ENCODE peak calls at places on chromosome 9, in five cellular contexts. One of them, this sample, is unnamed. For H3K36me3, the result is how much of the 10 kb centered on the place peaks cover.

GRCh38 chr9:96020822-96021615 is 145.5 kb downstream of the ERCC6L2 start:
- DNase-seq in adrenal gland: peak
- DNase-seq in left ventricle myocardium inferior: no peak
- DNase-seq in fibroblast of lung: no peak
- DNase-seq in hepatocyte: peak
- DNase-seq in this sample: no peak

GRCh38 chr9:27094640-27095039 is 14.4 kb upstream of the TEK start:
- DNase-seq in hepatocyte: no peak
- DNase-seq in fibroblast of lung: peak
- DNase-seq in adrenal gland: no peak
- DNase-seq in left ventricle myocardium inferior: no peak
- DNase-seq in this sample: peak

GRCh38 chr9:92439921-92440750 is 15.9 kb upstream of the OMD start:
- DNase-seq in hepatocyte: no peak
- DNase-seq in adrenal gland: no peak
- DNase-seq in left ventricle myocardium inferior: no peak
- DNase-seq in fibroblast of lung: peak
- DNase-seq in this sample: peak

GRCh38 chr9:130387398-130387797 is 57.4 kb upstream of the ASS1 start:
- DNase-seq in hepatocyte: no peak
- DNase-seq in left ventricle myocardium inferior: no peak
- DNase-seq in adrenal gland: no peak
- DNase-seq in fibroblast of lung: no peak
- DNase-seq in this sample: no peak

GRCh38 chr9:27629425-27629824 is 56.1 kb upstream of the C9orf72 start:
- DNase-seq in left ventricle myocardium inferior: no peak
- DNase-seq in hepatocyte: no peak
- DNase-seq in adrenal gland: no peak
- DNase-seq in fibroblast of lung: no peak
- DNase-seq in this sample: no peak

GRCh38 chr9:101477736-101478135 is 42.2 kb upstream of the ALDOB start:
- DNase-seq in hepatocyte: no peak
- DNase-seq in left ventricle myocardium inferior: no peak
- DNase-seq in fibroblast of lung: no peak
- DNase-seq in adrenal gland: peak
- DNase-seq in this sample: peak

GRCh38 chr9:95316794-95317118 is 753 bp downstream of the FANCC start:
- DNase-seq in fibroblast of lung: peak
- DNase-seq in hepatocyte: peak
- DNase-seq in left ventricle myocardium inferior: peak
- DNase-seq in adrenal gland: peak
- DNase-seq in this sample: peak

GRCh38 chr9:97385626-97386264 is 26.2 kb upstream of the TDRD7 start:
- DNase-seq in fibroblast of lung: no peak
- DNase-seq in hepatocyte: no peak
- DNase-seq in adrenal gland: no peak
- DNase-seq in left ventricle myocardium inferior: no peak
- DNase-seq in this sample: no peak

GRCh38 chr9:12162101-12162500 is 531.1 kb upstream of the TYRP1 start:
- DNase-seq in fibroblast of lung: no peak
- DNase-seq in adrenal gland: no peak
- DNase-seq in hepatocyte: no peak
- DNase-seq in left ventricle myocardium inferior: no peak
- DNase-seq in this sample: no peak

GRCh38 chr9:135032868-135033460 is 54.5 kb upstream of the OLFM1 start:
- DNase-seq in fibroblast of lung: no peak
- DNase-seq in left ventricle myocardium inferior: no peak
- DNase-seq in adrenal gland: no peak
- DNase-seq in hepatocyte: no peak
- DNase-seq in this sample: no peak

GRCh38 chr9:35756743-35757526 is 2.9 kb upstream of the MSMP start:
- DNase-seq in left ventricle myocardium inferior: peak
- DNase-seq in fibroblast of lung: no peak
- DNase-seq in hepatocyte: peak
- DNase-seq in adrenal gland: peak
- DNase-seq in this sample: no peak

GRCh38 chr9:36597412-36598178 is 24.9 kb downstream of the MELK start:
- DNase-seq in adrenal gland: peak
- DNase-seq in hepatocyte: peak
- DNase-seq in fibroblast of lung: peak
- DNase-seq in left ventricle myocardium inferior: no peak
- DNase-seq in this sample: peak

GRCh38 chr9:92026206-92027002 is 76.4 kb upstream of the ROR2 start:
- DNase-seq in fibroblast of lung: no peak
- DNase-seq in left ventricle myocardium inferior: no peak
- DNase-seq in adrenal gland: no peak
- DNase-seq in hepatocyte: no peak
- DNase-seq in this sample: no peak

GRCh38 chr9:131495726-131496292 is 6.9 kb upstream of the POMT1 start:
- DNase-seq in adrenal gland: no peak
- DNase-seq in hepatocyte: no peak
- DNase-seq in fibroblast of lung: no peak
- DNase-seq in left ventricle myocardium inferior: no peak
- DNase-seq in this sample: no peak

GRCh38 chr9:127505396-127506116 is 54.2 kb downstream of the LRSAM1 start:
- DNase-seq in fibroblast of lung: peak
- DNase-seq in left ventricle myocardium inferior: no peak
- DNase-seq in adrenal gland: peak
- DNase-seq in hepatocyte: peak
- DNase-seq in this sample: no peak

GRCh38 chr9:16048129-16048528 is 495.3 kb downstream of the CCDC171 start:
- DNase-seq in left ventricle myocardium inferior: no peak
- DNase-seq in fibroblast of lung: no peak
- DNase-seq in hepatocyte: no peak
- DNase-seq in adrenal gland: no peak
- DNase-seq in this sample: no peak

GRCh38 chr9:130444565-130445221 is at the start of gene ASS1:
- DNase-seq in hepatocyte: peak
- DNase-seq in fibroblast of lung: peak
- DNase-seq in adrenal gland: peak
- DNase-seq in left ventricle myocardium inferior: peak
- DNase-seq in this sample: no peak

GRCh38 chr9:126703330-126704156 is 89.8 kb downstream of the LMX1B start:
- DNase-seq in left ventricle myocardium inferior: no peak
- DNase-seq in fibroblast of lung: no peak
- DNase-seq in hepatocyte: peak
- DNase-seq in adrenal gland: no peak
- DNase-seq in this sample: no peak

GRCh38 chr9:122821278-122821952 is 7.0 kb downstream of the PDCL start:
- DNase-seq in left ventricle myocardium inferior: peak
- DNase-seq in fibroblast of lung: peak
- DNase-seq in adrenal gland: peak
- DNase-seq in hepatocyte: no peak
- DNase-seq in this sample: no peak

GRCh38 chr9:137619240-137620090 is 660 bp downstream of the EHMT1 start:
- DNase-seq in adrenal gland: peak
- DNase-seq in hepatocyte: peak
- DNase-seq in left ventricle myocardium inferior: peak
- DNase-seq in fibroblast of lung: peak
- DNase-seq in this sample: no peak

GRCh38 chr9:135342206-135343130 is 137.1 kb upstream of the PPP1R26 start:
- DNase-seq in adrenal gland: no peak
- DNase-seq in hepatocyte: no peak
- DNase-seq in left ventricle myocardium inferior: no peak
- DNase-seq in fibroblast of lung: no peak
- DNase-seq in this sample: no peak

GRCh38 chr9:132190966-132191365 is 29.1 kb downstream of the NTNG2 start:
- DNase-seq in adrenal gland: no peak
- DNase-seq in left ventricle myocardium inferior: no peak
- DNase-seq in fibroblast of lung: no peak
- DNase-seq in hepatocyte: no peak
- DNase-seq in this sample: no peak

GRCh38 chr9:110752766-110753165 is 84.2 kb downstream of the MUSK start:
- DNase-seq in fibroblast of lung: peak
- DNase-seq in hepatocyte: no peak
- DNase-seq in left ventricle myocardium inferior: no peak
- DNase-seq in adrenal gland: no peak
- DNase-seq in this sample: peak

GRCh38 chr9:136901516-136902258 is 15.4 kb downstream of the TRAF2 start:
- DNase-seq in left ventricle myocardium inferior: no peak
- DNase-seq in fibroblast of lung: no peak
- DNase-seq in adrenal gland: no peak
- DNase-seq in hepatocyte: peak
- DNase-seq in this sample: peak

GRCh38 chr9:127568971-127569818 is 42.9 kb upstream of the STXBP1 start:
- DNase-seq in left ventricle myocardium inferior: peak
- DNase-seq in adrenal gland: peak
- DNase-seq in fibroblast of lung: peak
- DNase-seq in hepatocyte: peak
- DNase-seq in this sample: peak

GRCh38 chr9:75064307-75065025 is 23.5 kb downstream of the NMRK1 start:
- DNase-seq in left ventricle myocardium inferior: no peak
- DNase-seq in adrenal gland: no peak
- DNase-seq in hepatocyte: no peak
- DNase-seq in fibroblast of lung: peak
- DNase-seq in this sample: peak

GRCh38 chr9:8916771-8917170 is 1117.2 kb upstream of the DMAC1 start:
- DNase-seq in adrenal gland: no peak
- DNase-seq in left ventricle myocardium inferior: no peak
- DNase-seq in fibroblast of lung: peak
- DNase-seq in hepatocyte: no peak
- DNase-seq in this sample: no peak

GRCh38 chr9:133505186-133505830 is 19.5 kb downstream of the MYMK start:
- DNase-seq in left ventricle myocardium inferior: no peak
- DNase-seq in hepatocyte: no peak
- DNase-seq in fibroblast of lung: no peak
- DNase-seq in adrenal gland: no peak
- DNase-seq in this sample: no peak

GRCh38 chr9:27365977-27366376 is 69.0 kb upstream of the EQTN start:
- DNase-seq in adrenal gland: no peak
- DNase-seq in fibroblast of lung: no peak
- DNase-seq in hepatocyte: no peak
- DNase-seq in left ventricle myocardium inferior: no peak
- DNase-seq in this sample: no peak

DNA sequence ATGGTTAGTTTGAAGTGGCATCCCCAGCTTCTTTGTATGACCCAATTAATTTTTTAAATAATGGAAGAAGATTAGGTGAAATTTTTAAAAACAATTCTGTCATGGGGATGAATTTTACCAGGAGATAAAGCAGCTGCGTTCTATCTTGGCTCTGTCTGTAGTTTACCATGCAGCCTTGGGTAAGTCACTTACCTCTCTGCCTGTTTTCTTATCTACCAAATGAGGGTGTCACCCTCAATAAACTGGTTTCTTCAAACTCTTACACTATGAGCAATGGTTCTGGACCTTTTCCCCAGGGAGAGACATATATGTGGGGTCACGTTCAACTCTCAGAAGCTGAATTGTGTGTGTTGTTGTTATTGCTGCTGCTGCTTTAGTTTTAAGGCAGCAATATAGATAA is 71.7 kb downstream of the TEX10 start:
- DNase-seq in fibroblast of lung: no peak
- DNase-seq in hepatocyte: no peak
- DNase-seq in left ventricle myocardium inferior: no peak
- DNase-seq in adrenal gland: no peak
- DNase-seq in this sample: no peak
- H3K36me3 ChIP-seq in fibroblast of lung: under half
- H3K36me3 ChIP-seq in hepatocyte: under half
- H3K36me3 ChIP-seq in left ventricle myocardium inferior: half or more
- H3K36me3 ChIP-seq in adrenal gland: under half
- H3K36me3 ChIP-seq in this sample: under half

DNA sequence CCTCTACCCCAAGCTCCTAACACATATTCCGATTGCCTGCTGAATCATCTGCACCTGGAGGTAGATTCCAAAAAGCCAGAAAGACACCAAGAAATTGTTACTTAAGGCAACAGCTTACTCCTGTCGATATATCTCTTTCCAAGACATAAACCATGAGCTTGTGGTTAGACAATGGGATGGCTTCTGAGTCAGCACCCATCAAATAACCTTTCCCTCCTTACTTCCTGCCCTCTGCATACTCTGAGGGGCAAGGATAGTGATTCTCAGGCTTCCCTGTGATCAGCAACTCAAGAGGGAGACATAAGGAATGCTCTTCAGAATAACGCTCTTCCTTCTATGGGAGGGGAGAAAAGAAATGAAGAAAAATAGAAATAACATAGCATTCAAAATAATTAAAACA is 70.9 kb downstream of the TMEM215 start:
- DNase-seq in adrenal gland: no peak
- DNase-seq in fibroblast of lung: no peak
- DNase-seq in hepatocyte: no peak
- DNase-seq in left ventricle myocardium inferior: no peak
- DNase-seq in this sample: no peak
- TF ChIP-seq CTCF in adrenal gland: no peak
- TF ChIP-seq CTCF in fibroblast of lung: no peak
- TF ChIP-seq CTCF in hepatocyte: no peak
- TF ChIP-seq CTCF in left ventricle myocardium inferior: no peak
- TF ChIP-seq CTCF in this sample: no peak

GRCh38 chr9:107269254-107269653 is 13.8 kb upstream of the RAD23B start:
- DNase-seq in hepatocyte: no peak
- DNase-seq in adrenal gland: no peak
- DNase-seq in fibroblast of lung: no peak
- DNase-seq in left ventricle myocardium inferior: no peak
- DNase-seq in this sample: no peak
- H3K4me3 ChIP-seq in hepatocyte: no peak
- H3K4me3 ChIP-seq in adrenal gland: no peak
- H3K4me3 ChIP-seq in fibroblast of lung: no peak
- H3K4me3 ChIP-seq in left ventricle myocardium inferior: no peak
- H3K4me3 ChIP-seq in this sample: no peak

GRCh38 chr9:84271004-84271886 is 69.3 kb downstream of the SLC28A3 start:
- DNase-seq in adrenal gland: peak
- DNase-seq in hepatocyte: peak
- DNase-seq in fibroblast of lung: peak
- DNase-seq in left ventricle myocardium inferior: peak
- DNase-seq in this sample: peak

GRCh38 chr9:84271887-84272556 is 68.5 kb downstream of the SLC28A3 start:
- DNase-seq in hepatocyte: no peak
- DNase-seq in fibroblast of lung: peak
- DNase-seq in adrenal gland: no peak
- DNase-seq in left ventricle myocardium inferior: no peak
- DNase-seq in this sample: no peak

GRCh38 chr9:84278131-84278530 is 62.4 kb downstream of the SLC28A3 start:
- DNase-seq in hepatocyte: no peak
- DNase-seq in left ventricle myocardium inferior: no peak
- DNase-seq in fibroblast of lung: no peak
- DNase-seq in adrenal gland: no peak
- DNase-seq in this sample: peak

GRCh38 chr9:84277646-84278045 is 62.9 kb downstream of the SLC28A3 start:
- DNase-seq in fibroblast of lung: no peak
- DNase-seq in hepatocyte: peak
- DNase-seq in left ventricle myocardium inferior: no peak
- DNase-seq in adrenal gland: no peak
- DNase-seq in this sample: peak

GRCh38 chr9:84276741-84277140 is 63.8 kb downstream of the SLC28A3 start:
- DNase-seq in left ventricle myocardium inferior: no peak
- DNase-seq in fibroblast of lung: no peak
- DNase-seq in hepatocyte: no peak
- DNase-seq in adrenal gland: no peak
- DNase-seq in this sample: no peak
- H3K36me3 ChIP-seq in left ventricle myocardium inferior: under half
- H3K36me3 ChIP-seq in fibroblast of lung: under half
- H3K36me3 ChIP-seq in hepatocyte: under half
- H3K36me3 ChIP-seq in adrenal gland: under half
- H3K36me3 ChIP-seq in this sample: under half

DNA sequence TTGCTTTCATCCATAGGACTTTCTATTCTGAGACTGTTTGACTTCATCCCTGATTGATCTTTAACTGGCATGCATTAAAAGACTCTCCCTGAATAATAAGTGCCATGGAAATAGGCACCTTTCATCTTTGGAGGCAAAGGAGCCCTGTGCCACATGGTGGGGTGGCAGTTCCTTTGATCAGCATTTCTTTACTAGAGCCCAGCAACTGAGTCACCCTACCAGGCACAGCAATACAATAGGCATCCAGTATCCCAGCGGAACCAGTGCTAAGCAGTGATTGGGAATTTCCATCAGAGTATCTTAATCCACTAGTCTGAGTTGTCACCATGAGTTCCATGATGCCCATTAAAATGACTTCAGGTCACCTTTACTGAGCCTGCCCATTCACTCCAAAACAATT is 476.1 kb upstream of the MPDZ start:
- DNase-seq in left ventricle myocardium inferior: no peak
- DNase-seq in hepatocyte: no peak
- DNase-seq in fibroblast of lung: no peak
- DNase-seq in adrenal gland: no peak
- DNase-seq in this sample: peak
- TF ChIP-seq CTCF in left ventricle myocardium inferior: no peak
- TF ChIP-seq CTCF in hepatocyte: no peak
- TF ChIP-seq CTCF in fibroblast of lung: no peak
- TF ChIP-seq CTCF in adrenal gland: no peak
- TF ChIP-seq CTCF in this sample: no peak

This sample was measured in bronchial epithelial cell.